ENCODE peak calls at places on chromosomes 13 and 19, in seven cellular contexts. P is H9, F is neuronal stem cell, X is H1, W is IMR-90, B is trophoblast cell, O is mesenchymal stem cell. R is an unnamed sample.

GRCh38 chr13:111365149-111366005 is 44.9 kb downstream of the TEX29 start:
- DNase-seq in P (no peak), F (no peak), X (peak; percentile 16), W (no peak), B (no peak), O (no peak), R (no peak)

GRCh38 chr19:4359627-4360000 is 16.3 kb downstream of the MPND start:
- DNase-seq in P (no peak), F (no peak), X (no peak), W (no peak), B (no peak), O (no peak), R (no peak)

GRCh38 chr13:113187263-113187669 is 21.2 kb downstream of the PCID2 start:
- DNase-seq in P (no peak), F (no peak), X (no peak), W (peak; percentile 100), B (peak; percentile 92), O (peak; percentile 99), R (peak; percentile 79)

GRCh38 chr19:30861896-30862295 is 487.3 kb downstream of the TSHZ3 start:
- DNase-seq in P (peak; percentile 6), F (no peak), X (no peak), W (no peak), B (no peak), O (no peak), R (no peak)

GRCh38 chr13:77036294-77036693 is 9.3 kb upstream of the FBXL3 start:
- DNase-seq in P (no peak), F (no peak), X (no peak), W (no peak), B (no peak), O (no peak), R (no peak)

GRCh38 chr13:112105244-112105681 is 38.3 kb downstream of the SOX1 start:
- DNase-seq in P (no peak), F (peak; percentile 47), X (no peak), W (no peak), B (no peak), O (no peak), R (no peak)

GRCh38 chr19:51807111-51807701 is 12.2 kb downstream of the FPR3 start:
- DNase-seq in P (peak; percentile 28), F (no peak), X (peak; percentile 42), W (no peak), B (peak; percentile 86), O (no peak), R (peak; percentile 98)

GRCh38 chr19:56217039-56217949 is 15.2 kb downstream of the ZSCAN5C start:
- DNase-seq in P (peak; percentile 69), F (no peak), X (peak; percentile 79), W (peak; percentile 4), B (peak; percentile 56), O (no peak), R (peak; percentile 74)

GRCh38 chr13:109812375-109812774 is 26.0 kb upstream of the IRS2 start:
- DNase-seq in P (no peak), F (no peak), X (no peak), W (no peak), B (peak; percentile 62), O (no peak), R (no peak)

GRCh38 chr13:80718970-80719369 is 378.0 kb upstream of the SPRY2 start:
- DNase-seq in P (no peak), F (no peak), X (no peak), W (no peak), B (no peak), O (no peak), R (no peak)

GRCh38 chr13:87671031-87671823 is at the start of gene SLITRK5:
- DNase-seq in P (peak; percentile 88), F (peak; percentile 78), X (peak; percentile 94), W (peak; percentile 16), B (peak; percentile 6), O (peak; percentile 91), R (peak; percentile 86)

GRCh38 chr19:12777217-12778019 is 2.1 kb upstream of the HOOK2 start:
- DNase-seq in P (peak; percentile 84), F (no peak), X (peak; percentile 95), W (peak; percentile 68), B (peak; percentile 73), O (peak; percentile 86), R (peak; percentile 85)

GRCh38 chr13:40485611-40486517 is 180.6 kb downstream of the FOXO1 start:
- DNase-seq in P (no peak), F (no peak), X (no peak), W (no peak), B (no peak), O (no peak), R (no peak)

GRCh38 chr13:24997367-24997967 is 98.5 kb upstream of the PABPC3 start:
- DNase-seq in P (no peak), F (no peak), X (no peak), W (peak; percentile 27), B (peak; percentile 21), O (peak; percentile 50), R (no peak)

GRCh38 chr13:105721056-105721455 is 814.4 kb downstream of the EFNB2 start:
- DNase-seq in P (no peak), F (no peak), X (no peak), W (no peak), B (no peak), O (peak; percentile 78), R (no peak)

GRCh38 chr13:52723181-52723580 is 16.4 kb downstream of the CNMD start:
- DNase-seq in P (no peak), F (no peak), X (no peak), W (no peak), B (peak; percentile 2), O (no peak), R (no peak)

GRCh38 chr13:49300716-49301589 is 53.2 kb downstream of the CDADC1 start:
- DNase-seq in P (peak; percentile 76), F (peak; percentile 52), X (peak; percentile 57), W (peak; percentile 76), B (peak; percentile 18), O (peak; percentile 79), R (peak; percentile 74)

GRCh38 chr19:12748489-12748888 is 3.1 kb upstream of the BEST2 start:
- DNase-seq in P (no peak), F (no peak), X (no peak), W (no peak), B (no peak), O (no peak), R (peak; percentile 30)

GRCh38 chr13:21504379-21504778 is 45.3 kb upstream of the ZDHHC20 start:
- DNase-seq in P (no peak), F (no peak), X (no peak), W (no peak), B (no peak), O (no peak), R (no peak)

GRCh38 chr19:46859637-46860124 is 1.1 kb upstream of the ARHGAP35 start:
- DNase-seq in P (no peak), F (no peak), X (no peak), W (peak; percentile 55), B (no peak), O (no peak), R (no peak)

GRCh38 chr19:5070922-5071321 is 102.0 kb downstream of the KDM4B start:
- DNase-seq in P (no peak), F (no peak), X (no peak), W (no peak), B (no peak), O (no peak), R (no peak)

GRCh38 chr13:112724788-112725345 is 35.0 kb downstream of the ATP11A start:
- DNase-seq in P (no peak), F (no peak), X (no peak), W (no peak), B (peak; percentile 32), O (no peak), R (no peak)

GRCh38 chr19:7250951-7251350 is 43.3 kb downstream of the INSR start:
- DNase-seq in P (no peak), F (no peak), X (no peak), W (no peak), B (no peak), O (no peak), R (no peak)

GRCh38 chr19:7912144-7912696 is 2.4 kb upstream of the TGFBR3L start:
- DNase-seq in P (no peak), F (no peak), X (no peak), W (no peak), B (no peak), O (no peak), R (no peak)

GRCh38 chr13:59447846-59448620 is 715.7 kb downstream of the DIAPH3 start:
- DNase-seq in P (peak; percentile 73), F (peak; percentile 35), X (no peak), W (peak; percentile 75), B (peak; percentile 19), O (no peak), R (peak; percentile 94)
- H2AK5ac ChIP-seq in P (peak overlapping the region; percentile 4), F (no peak overlapping the region), X (peak overlapping the region; percentile 97), W (peak overlapping the region; percentile 53), B (no peak overlapping the region), O (peak overlapping the region; percentile 75), R (peak overlapping the region; percentile 34)

GRCh38 chr19:38815059-38816001 is 2.6 kb upstream of the LGALS4 start:
- DNase-seq in P (peak; percentile 53), F (no peak), X (no peak), W (no peak), B (no peak), O (no peak), R (no peak)
- H2BK120ac ChIP-seq in P (no peak overlapping the region), F (no peak overlapping the region), X (no peak overlapping the region), W (no peak overlapping the region), B (no peak overlapping the region), O (no peak overlapping the region), R (no peak overlapping the region)

DNA sequence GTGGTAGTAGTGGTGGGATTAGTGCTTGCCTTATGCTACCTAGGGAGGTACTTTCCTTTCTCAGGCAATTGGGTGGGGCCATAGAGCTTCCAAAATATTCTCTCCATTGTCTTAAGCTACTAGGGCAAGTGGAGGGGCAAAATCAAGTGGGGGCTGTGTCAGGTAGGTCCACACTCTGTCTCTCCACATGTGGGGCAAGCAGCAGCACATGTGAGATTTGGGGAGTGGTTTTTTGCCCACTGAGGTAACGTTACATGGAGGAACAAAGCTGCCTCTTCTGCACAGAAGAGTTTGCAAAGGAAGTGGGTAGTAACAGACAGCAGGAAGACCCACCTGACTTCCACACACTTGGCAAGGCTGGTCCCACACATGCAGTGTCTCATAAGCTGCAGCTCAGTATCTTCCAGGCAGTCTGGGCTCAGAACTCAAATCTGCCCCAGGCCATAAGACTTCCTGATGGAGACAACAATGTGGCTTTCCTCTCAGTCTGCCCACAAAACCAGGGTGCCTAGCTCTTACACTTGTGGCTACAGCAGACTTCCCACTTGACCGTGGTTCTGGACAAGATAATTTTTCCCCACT is 1581.5 kb upstream of the PCDH20 start:
- DNase-seq in P (no peak), F (no peak), X (no peak), W (no peak), B (no peak), O (no peak), R (peak; percentile 10)
- H3K79me1 ChIP-seq in P (no peaks in the 10 kb centered on the region), F (no peaks in the 10 kb centered on the region), X (no peaks in the 10 kb centered on the region), W (no peaks in the 10 kb centered on the region), B (no peaks in the 10 kb centered on the region), O (no peaks in the 10 kb centered on the region), R (no peaks in the 10 kb centered on the region)

GRCh38 chr19:49614096-49614857 is 23.3 kb downstream of the PRR12 start:
- DNase-seq in P (no peak), F (no peak), X (no peak), W (peak; percentile 91), B (no peak), O (peak; percentile 96), R (no peak)

GRCh38 chr19:49616532-49616931 is 23.4 kb downstream of the RRAS start:
- DNase-seq in P (no peak), F (no peak), X (no peak), W (no peak), B (no peak), O (no peak), R (no peak)

GRCh38 chr19:49616945-49617344 is 23.0 kb downstream of the RRAS start:
- DNase-seq in P (no peak), F (no peak), X (no peak), W (no peak), B (no peak), O (no peak), R (no peak)

GRCh38 chr19:49615861-49616260 is 24.1 kb downstream of the RRAS start:
- DNase-seq in P (no peak), F (no peak), X (no peak), W (no peak), B (no peak), O (no peak), R (no peak)

GRCh38 chr19:49613374-49613773 is 22.4 kb downstream of the PRR12 start:
- DNase-seq in P (no peak), F (no peak), X (no peak), W (no peak), B (no peak), O (peak; percentile 61), R (no peak)
- H2AK5ac ChIP-seq in P (no peak overlapping the region), F (no peak overlapping the region), X (no peak overlapping the region), W (peak overlapping the region; percentile 88), B (no peak overlapping the region), O (no peak overlapping the region), R (no peak overlapping the region)

R was measured in mesendoderm.